ENCODE peak calls at places on chromosomes 11 and 22, in seven cellular contexts. I is KBM-7, X is mucosa of gallbladder, L is A172, T is GM12865, F is NCI-H1417, R is iPS DF 19.7. W is an unnamed sample.

GRCh38 chr22:23216331-23217170 is 36.2 kb downstream of the BCR start:
- DNase-seq in I (peak), X (no peak), L (no peak), T (peak), F (no peak), R (no peak), W (no peak)

GRCh38 chr11:10309163-10310093 is 4.6 kb downstream of the ADM start:
- DNase-seq in I (no peak), X (peak), L (peak), T (peak), F (no peak), R (no peak), W (no peak)

GRCh38 chr11:18853086-18853720 is 61.6 kb upstream of the PTPN5 start:
- DNase-seq in I (peak), X (no peak), L (peak), T (peak), F (no peak), R (peak), W (peak)

GRCh38 chr11:123570939-123571590 is 83.4 kb downstream of the SCN3B start:
- DNase-seq in I (peak), X (no peak), L (no peak), T (no peak), F (peak), R (no peak), W (no peak)

GRCh38 chr11:59967677-59968394 is 4.0 kb downstream of the OOSP4A start:
- DNase-seq in I (no peak), X (no peak), L (no peak), T (no peak), F (no peak), R (no peak), W (no peak)

GRCh38 chr11:128728767-128729587 is 35.1 kb downstream of the FLI1 start:
- DNase-seq in I (no peak), X (no peak), L (no peak), T (no peak), F (no peak), R (no peak), W (no peak)

GRCh38 chr22:29717789-29718188 is 2.0 kb upstream of the CABP7 start:
- DNase-seq in I (no peak), X (no peak), L (no peak), T (no peak), F (peak), R (no peak), W (peak)

GRCh38 chr22:42169055-42169469 is 38.5 kb upstream of the CYP2D6 start:
- DNase-seq in I (peak), X (peak), L (peak), T (peak), F (peak), R (peak), W (peak)

GRCh38 chr11:103730151-103730940 is 306.1 kb upstream of the DDI1 start:
- DNase-seq in I (no peak), X (no peak), L (peak), T (no peak), F (no peak), R (no peak), W (no peak)